ENCODE peak calls at places on chromosome 21, in six cellular contexts. O is omental fat pad; Y is CD4-positive, alpha-beta T cell; P is HTR-8/SVneo; V is central memory CD4-positive, alpha-beta T cell; Z is activated T-cell treated with anti-CD3 and anti-CD28 coated beads, Interleukin-2, amount 50 U/mL, for 72 hours. X is an unnamed sample.
A peak's percentile ranks its signal among the peaks of the same experiment; 100 is the strongest.

GRCh38 chr21:42997053-42997452 is 22.7 kb downstream of the PKNOX1 start:
- DNase-seq in O (no peak), Y (no peak), P (no peak), V (no peak), Z (peak; percentile 17), X (no peak)

GRCh38 chr21:45982256-45982757 is 737 bp downstream of the COL6A1 start:
- DNase-seq in O (no peak), Y (peak; percentile 39), P (no peak), V (no peak), Z (no peak), X (no peak)

GRCh38 chr21:46135782-46136181 is 19.6 kb downstream of the FTCD start:
- DNase-seq in O (no peak), Y (no peak), P (no peak), V (no peak), Z (no peak), X (no peak)

GRCh38 chr21:45801989-45802388 is 158.5 kb downstream of the PCBP3 start:
- DNase-seq in O (no peak), Y (no peak), P (no peak), V (no peak), Z (no peak), X (no peak)

GRCh38 chr21:23541571-23541970 is 2065.7 kb downstream of the MRPL39 start:
- DNase-seq in O (no peak), Y (no peak), P (no peak), V (no peak), Z (no peak), X (no peak)

GRCh38 chr21:45039309-45040113 is 34.9 kb upstream of the ADARB1 start:
- DNase-seq in O (no peak), Y (no peak), P (no peak), V (no peak), Z (no peak), X (no peak)

GRCh38 chr21:34351786-34352241 is 12.0 kb upstream of the KCNE2 start:
- DNase-seq in O (no peak), Y (no peak), P (peak; percentile 48), V (no peak), Z (peak; percentile 31), X (peak; percentile 48)

GRCh38 chr21:15468368-15468767 is 261.4 kb upstream of the USP25 start:
- DNase-seq in O (no peak), Y (no peak), P (no peak), V (no peak), Z (no peak), X (no peak)

GRCh38 chr21:21682172-21682571 is 684.0 kb downstream of the NCAM2 start:
- DNase-seq in O (no peak), Y (no peak), P (peak; percentile 9), V (no peak), Z (no peak), X (no peak)

GRCh38 chr21:44702973-44703730 is 6.2 kb downstream of the KRTAP10-12 start:
- DNase-seq in O (no peak), Y (no peak), P (no peak), V (no peak), Z (no peak), X (no peak)

GRCh38 chr21:37219766-37220432 is 47.2 kb downstream of the VPS26C start:
- DNase-seq in O (no peak), Y (no peak), P (no peak), V (peak; percentile 23), Z (no peak), X (no peak)

GRCh38 chr21:15063821-15064575 is 802 bp downstream of the NRIP1 start:
- DNase-seq in O (no peak), Y (peak; percentile 36), P (no peak), V (no peak), Z (peak; percentile 28), X (no peak)

GRCh38 chr21:35367558-35367957 is 318.5 kb upstream of the RUNX1 start:
- DNase-seq in O (no peak), Y (no peak), P (no peak), V (no peak), Z (no peak), X (no peak)

GRCh38 chr21:39319251-39319756 is 5.9 kb upstream of the BRWD1 start:
- DNase-seq in O (no peak), Y (no peak), P (no peak), V (no peak), Z (no peak), X (no peak)

GRCh38 chr21:44869860-44870747 is 3.4 kb downstream of the PTTG1IP start:
- DNase-seq in O (peak; percentile 81), Y (no peak), P (peak; percentile 86), V (peak; percentile 50), Z (no peak), X (peak; percentile 93)

GRCh38 chr21:16159213-16159970 is 429.6 kb downstream of the USP25 start:
- DNase-seq in O (no peak), Y (no peak), P (no peak), V (no peak), Z (no peak), X (no peak)

GRCh38 chr21:38798081-38798480 is 7.6 kb upstream of the ETS2 start:
- DNase-seq in O (no peak), Y (no peak), P (no peak), V (no peak), Z (no peak), X (no peak)

GRCh38 chr21:45836268-45836655 is 145.3 kb upstream of the COL6A1 start:
- DNase-seq in O (no peak), Y (no peak), P (no peak), V (no peak), Z (no peak), X (no peak)

GRCh38 chr21:37459575-37459974 is 93.0 kb downstream of the DYRK1A start:
- DNase-seq in O (no peak), Y (no peak), P (peak; percentile 43), V (no peak), Z (no peak), X (no peak)

GRCh38 chr21:42568834-42569731 is 55.4 kb downstream of the SLC37A1 start:
- DNase-seq in O (no peak), Y (peak; percentile 17), P (no peak), V (no peak), Z (no peak), X (no peak)

GRCh38 chr21:45534591-45535331 is 7.5 kb downstream of the SLC19A1 start:
- DNase-seq in O (no peak), Y (no peak), P (no peak), V (no peak), Z (no peak), X (no peak)

GRCh38 chr21:41764558-41765392 is 2.1 kb downstream of the RIPK4 start:
- DNase-seq in O (no peak), Y (no peak), P (no peak), V (no peak), Z (no peak), X (no peak)

GRCh38 chr21:22456241-22456640 is 1458.0 kb downstream of the NCAM2 start:
- DNase-seq in O (no peak), Y (no peak), P (no peak), V (no peak), Z (no peak), X (no peak)

GRCh38 chr21:36325373-36326010 is 5.5 kb downstream of the MORC3 start:
- DNase-seq in O (no peak), Y (no peak), P (no peak), V (no peak), Z (no peak), X (no peak)

GRCh38 chr21:45509566-45510465 is 32.4 kb downstream of the SLC19A1 start:
- DNase-seq in O (no peak), Y (no peak), P (no peak), V (no peak), Z (no peak), X (no peak)

GRCh38 chr21:31455506-31455905 is 111.4 kb upstream of the TIAM1 start:
- DNase-seq in O (no peak), Y (no peak), P (no peak), V (no peak), Z (no peak), X (no peak)

GRCh38 chr21:35984654-35985366 is 75.5 kb downstream of the SETD4 start:
- DNase-seq in O (no peak), Y (no peak), P (no peak), V (no peak), Z (no peak), X (no peak)

GRCh38 chr21:26544208-26544607 is 28.9 kb downstream of the CYYR1 start:
- DNase-seq in O (no peak), Y (no peak), P (peak; percentile 10), V (no peak), Z (no peak), X (no peak)

GRCh38 chr21:14913576-14914146 is 151.1 kb downstream of the NRIP1 start:
- DNase-seq in O (no peak), Y (no peak), P (no peak), V (no peak), Z (no peak), X (no peak)

X was measured in HCT116.